ENCODE peak calls at places on chromosomes 11 and 22, in four cellular contexts. L, C, X and K are unnamed samples.

GRCh38 chr22:46224044-46224746 is 25.9 kb downstream of the CDPF1 start:
- DNase-seq in L (no peak), C (no peak), X (no peak), K (no peak)

GRCh38 chr11:45154276-45154675 is 7.8 kb downstream of the PRDM11 start:
- DNase-seq in C (no peak), X (no peak), L (no peak), K (no peak)

GRCh38 chr11:93487032-93487483 is 56.1 kb downstream of the SMCO4 start:
- DNase-seq in C (no peak), L (no peak), X (no peak), K (no peak)

GRCh38 chr22:50257451-50258360 is 3.8 kb downstream of the MAPK12 start:
- DNase-seq in L (no peak), C (no peak), X (no peak), K (no peak)

GRCh38 chr22:23119492-23120414 is 22.0 kb downstream of the RSPH14 start:
- DNase-seq in L (no peak), C (no peak), X (peak; percentile 2), K (no peak)

GRCh38 chr11:115528217-115528616 is 24.0 kb upstream of the CADM1 start:
- DNase-seq in X (no peak), C (no peak), L (no peak), K (no peak)

GRCh38 chr11:41612415-41612814 is 153.0 kb upstream of the LRRC4C start:
- DNase-seq in C (no peak), L (no peak), X (no peak), K (no peak)

GRCh38 chr11:69215216-69215615 is 59.5 kb downstream of the SMIM38 start:
- DNase-seq in L (no peak), X (no peak), C (no peak), K (no peak)

GRCh38 chr11:128860571-128861361 is 6.3 kb downstream of the KCNJ1 start:
- DNase-seq in X (no peak), L (no peak), C (no peak), K (no peak)

GRCh38 chr11:57100638-57101312 is 81.0 kb upstream of the LRRC55 start:
- DNase-seq in C (no peak), L (no peak), X (no peak), K (no peak)

GRCh38 chr11:120337896-120338840 is 2.0 kb downstream of the ARHGEF12 start:
- DNase-seq in C (no peak), L (no peak), X (no peak), K (no peak)

GRCh38 chr22:41352058-41352457 is 29.7 kb upstream of the TEF start:
- DNase-seq in L (no peak), C (no peak), X (peak; percentile 55), K (no peak)

GRCh38 chr22:36328635-36329216 is 59.0 kb downstream of the MYH9 start:
- DNase-seq in X (peak; percentile 88), L (peak; percentile 65), C (peak; percentile 56), K (peak; percentile 67)

GRCh38 chr22:27875951-27876350 is 43.1 kb downstream of the PITPNB start:
- DNase-seq in C (no peak), L (no peak), X (no peak), K (no peak)

GRCh38 chr11:76621866-76622265 is 48.7 kb downstream of the LRRC32 start:
- DNase-seq in C (no peak), L (no peak), X (peak; percentile 33), K (no peak)

GRCh38 chr11:2169626-2170570 is 1.7 kb downstream of the TH start:
- DNase-seq in X (no peak), C (no peak), L (no peak), K (no peak)

GRCh38 chr11:130554241-130555055 is 106.0 kb downstream of the ADAMTS15 start:
- DNase-seq in C (no peak), X (no peak), L (no peak), K (no peak)

GRCh38 chr11:30487200-30487898 is 98.8 kb downstream of the MPPED2 start:
- DNase-seq in C (peak; percentile 17), X (peak; percentile 2), L (no peak), K (no peak)

GRCh38 chr11:124835918-124836317 is 29.3 kb upstream of the ROBO3 start:
- DNase-seq in X (no peak), L (no peak), C (no peak), K (no peak)

GRCh38 chr22:22909605-22910271 is 22.1 kb downstream of the IGLL5 start:
- DNase-seq in C (no peak), L (no peak), X (no peak), K (no peak)

GRCh38 chr11:110366234-110366633 is 63.5 kb upstream of the FDX1 start:
- DNase-seq in C (no peak), L (peak; percentile 58), X (peak; percentile 58), K (no peak)

GRCh38 chr11:99069831-99070444 is 49.2 kb downstream of the CNTN5 start:
- DNase-seq in X (peak; percentile 26), L (peak; percentile 10), C (peak; percentile 12), K (no peak)

GRCh38 chr11:18091731-18092130 is 14.2 kb downstream of the SAAL1 start:
- DNase-seq in X (no peak), C (no peak), L (no peak), K (no peak)

DNA sequence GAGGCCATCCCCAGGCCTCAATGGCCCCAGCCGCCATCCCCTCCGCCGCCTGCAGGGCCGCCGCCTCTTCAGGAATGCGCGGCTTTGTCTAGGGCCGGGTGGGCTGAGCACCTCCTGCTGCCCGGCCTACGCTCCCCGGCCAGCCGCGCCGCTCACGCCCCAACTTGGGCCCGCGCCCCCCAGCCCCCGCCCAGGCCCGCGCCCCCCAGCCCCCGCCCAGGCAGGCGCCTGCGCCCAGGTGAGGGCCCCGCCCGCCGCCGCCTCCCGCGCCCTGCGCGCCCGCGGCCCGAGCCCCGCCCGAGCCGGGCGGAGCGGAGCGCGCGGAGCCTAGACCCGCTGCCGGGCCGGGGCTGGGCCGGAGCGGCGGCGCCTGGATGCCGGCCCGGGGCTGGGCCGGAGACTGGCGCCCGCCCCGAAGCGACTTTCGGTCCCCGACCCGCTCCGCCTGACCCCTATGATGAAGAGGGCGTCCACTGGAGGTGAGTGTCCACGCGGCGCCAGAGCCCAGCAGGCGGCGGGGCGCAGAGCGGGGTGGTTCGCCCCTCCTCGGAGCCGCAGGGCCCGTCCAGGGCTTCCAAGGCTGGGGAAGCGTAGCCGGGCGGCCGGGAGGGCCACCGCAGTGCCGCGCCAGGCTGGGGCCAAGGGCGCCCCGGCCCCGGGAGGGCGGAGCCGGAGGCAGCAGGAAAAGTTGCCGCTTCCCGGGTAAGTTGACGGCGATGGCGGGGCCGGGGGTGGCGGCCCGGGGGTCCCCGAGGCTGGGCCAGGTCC is 34.3 kb upstream of the PRODH start:
- DNase-seq in L (peak; percentile 36), C (no peak), X (no peak), K (peak; percentile 31)
- TF ChIP-seq CTCF in L (peak; percentile 7), C (no peak), X (peak; percentile 15), K (no peak)

DNA sequence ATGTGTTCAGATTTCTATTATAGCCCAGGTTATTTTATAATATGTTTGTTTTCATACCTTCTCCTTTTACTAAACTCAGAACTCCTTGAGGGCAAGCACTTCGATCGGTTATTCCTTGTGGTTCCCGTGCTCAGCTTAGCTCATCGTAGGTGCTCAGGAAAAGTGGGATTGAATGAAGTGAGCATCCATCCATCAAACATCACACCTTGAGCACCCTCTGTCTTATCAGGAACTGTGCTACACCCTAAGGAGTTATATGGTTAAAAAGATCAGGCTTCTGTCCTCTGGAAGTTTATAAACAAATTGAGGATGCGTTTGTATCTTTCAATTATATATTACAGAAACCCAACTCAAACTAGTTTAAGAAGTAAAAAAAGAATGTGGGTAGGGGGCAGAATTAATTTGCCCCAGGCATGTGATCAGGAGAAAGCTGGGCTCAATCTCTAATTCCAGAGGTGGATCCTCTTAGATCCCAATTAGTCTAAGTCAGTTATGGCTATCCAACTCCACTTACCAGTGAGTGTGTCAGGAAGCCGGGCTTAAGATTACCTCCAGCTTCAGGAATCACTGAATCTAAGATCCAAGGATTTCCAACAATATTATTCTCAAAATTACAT is 59.9 kb upstream of the RRAS2 start:
- DNase-seq in C (no peak), L (no peak), X (no peak), K (no peak)
- TF ChIP-seq CTCF in C (peak; percentile 44), L (no peak), X (peak; percentile 63), K (no peak)

DNA sequence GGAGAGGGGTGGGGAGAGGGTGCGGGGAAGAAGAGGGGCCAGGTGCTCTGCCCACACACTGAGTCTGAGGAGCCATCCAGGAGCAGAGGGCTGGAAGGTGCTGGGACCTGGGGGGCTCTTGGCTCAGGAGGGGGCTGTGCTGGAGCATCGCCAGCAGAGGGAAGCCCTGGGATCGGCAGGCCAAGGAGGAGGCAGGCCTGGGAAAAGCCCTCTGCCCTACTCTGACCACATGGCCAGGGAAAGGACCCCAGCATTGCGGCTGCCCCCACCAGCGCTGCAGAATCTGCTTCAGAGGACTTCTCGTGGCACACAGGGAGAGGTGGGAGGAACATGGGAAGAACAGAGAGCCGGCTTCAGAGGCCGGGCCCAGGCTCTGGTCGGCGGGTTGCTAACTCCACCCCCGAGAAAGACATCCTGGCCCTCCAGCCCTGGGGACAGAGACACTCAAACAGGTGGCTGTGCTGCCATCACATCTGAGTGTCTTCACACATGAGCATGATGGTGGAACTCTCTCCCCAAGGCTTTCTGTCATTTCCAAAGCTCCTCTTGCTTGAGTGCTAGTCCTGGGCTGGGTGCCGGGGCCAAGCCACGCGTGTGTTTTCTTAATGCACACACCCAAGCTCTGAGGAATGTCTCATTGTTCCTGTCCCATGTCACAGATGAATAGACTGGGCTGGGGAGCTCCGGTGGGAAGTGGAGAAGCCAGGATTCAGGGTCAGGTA is 1378.0 kb downstream of the BRD1 start:
- DNase-seq in X (no peak), C (no peak), L (no peak), K (no peak)
- TF ChIP-seq CTCF in X (no peak), C (no peak), L (no peak), K (no peak)

GRCh38 chr11:94734563-94735275 is 33.4 kb upstream of the AMOTL1 start:
- DNase-seq in X (no peak), L (no peak), C (no peak), K (no peak)

GRCh38 chr11:94737171-94737611 is 31.0 kb upstream of the AMOTL1 start:
- DNase-seq in C (no peak), X (no peak), L (no peak), K (no peak)

GRCh38 chr11:94732617-94733292 is 35.4 kb upstream of the AMOTL1 start:
- DNase-seq in C (no peak), X (peak; percentile 61), L (no peak), K (no peak)

GRCh38 chr11:94738746-94739145 is 29.4 kb upstream of the AMOTL1 start:
- DNase-seq in C (no peak), L (no peak), X (no peak), K (no peak)

DNA sequence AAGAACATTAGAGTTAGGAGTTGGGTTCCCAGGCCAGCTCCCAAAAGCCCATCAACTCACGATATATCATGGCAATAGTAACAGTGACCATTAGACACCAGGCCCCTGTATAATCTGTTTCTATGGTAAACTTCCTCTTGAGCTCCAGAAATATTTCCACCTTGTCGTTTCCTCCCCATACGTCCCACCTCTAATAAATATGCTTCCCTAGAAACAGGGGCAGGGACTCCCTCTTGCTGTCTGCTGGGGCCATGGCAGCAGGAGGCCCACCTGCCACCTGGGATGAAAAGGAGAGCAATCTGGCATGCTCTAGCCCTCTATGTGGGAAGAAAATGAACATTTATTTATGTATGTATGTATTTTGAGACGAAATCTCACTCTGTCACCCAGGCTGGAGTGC is 32.2 kb upstream of the AMOTL1 start:
- DNase-seq in L (no peak), X (no peak), C (no peak), K (no peak)
- TF ChIP-seq CTCF in L (no peak), X (no peak), C (no peak), K (no peak)

DNA sequence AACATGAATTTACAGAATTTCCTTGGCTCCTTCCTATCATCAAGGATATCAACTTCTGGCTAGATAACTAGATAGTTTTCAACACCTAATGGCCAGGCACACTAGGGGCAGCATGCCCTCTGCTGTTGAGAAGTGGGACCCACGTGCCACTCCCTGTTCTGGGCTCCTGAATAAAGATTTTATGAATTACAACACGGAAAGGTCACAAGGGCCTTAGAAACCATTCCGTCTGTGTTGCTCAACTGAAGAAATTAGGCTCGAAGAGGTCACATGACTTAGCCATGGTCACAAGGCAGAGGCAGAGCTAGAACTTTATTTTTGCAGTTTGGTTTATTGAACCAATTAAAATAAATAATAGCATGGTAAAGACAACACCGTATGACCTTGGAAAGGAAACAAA is 36.0 kb downstream of the PRCP start:
- DNase-seq in L (peak; percentile 20), C (peak; percentile 44), X (peak; percentile 45), K (no peak)
- TF ChIP-seq CTCF in L (peak; percentile 33), C (peak; percentile 44), X (peak; percentile 80), K (no peak)